ENCODE peak calls at places on chromosomes 12 and 14, in six cellular contexts. U is activated CD4-positive, CD25-positive, alpha-beta regulatory T cell treated with anti-CD3 and anti-CD28 coated beads, Interleukin-2, amount 50 U/mL, for 72 hours; Y is activated CD4-positive, alpha-beta T cell treated with anti-CD3 and anti-CD28 coated beads, Interleukin-2, amount 50 U/mL, for 1 hour; N is activated effector memory CD4-positive, alpha-beta T cell treated with Interleukin-2 at 50 U/mL for 16 hours; K is fibroblast of pulmonary artery; F is astrocyte of the spinal cord. T is an unnamed sample.

GRCh38 chr12:1926274-1926673 is 7.8 kb upstream of the CACNA2D4 start:
- DNase-seq in U (peak; percentile 7), Y (no peak), N (no peak), K (no peak), F (no peak), T (no peak)

GRCh38 chr12:129902371-129903091 is 1.3 kb downstream of the TMEM132D start:
- DNase-seq in U (no peak), Y (no peak), N (no peak), K (no peak), F (no peak), T (no peak)

GRCh38 chr12:95943231-95943842 is at the start of gene AMDHD1:
- DNase-seq in U (peak; percentile 71), Y (peak; percentile 57), N (peak; percentile 50), K (peak; percentile 40), F (peak; percentile 42), T (peak; percentile 51)

GRCh38 chr12:29149691-29150382 is 759 bp downstream of the FAR2 start:
- DNase-seq in U (no peak), Y (no peak), N (peak; percentile 6), K (no peak), F (no peak), T (no peak)

GRCh38 chr14:94904636-94905035 is 134.7 kb upstream of the GSC start:
- DNase-seq in U (no peak), Y (no peak), N (no peak), K (peak; percentile 12), F (peak; percentile 63), T (no peak)

GRCh38 chr12:66699738-66700482 is 21.0 kb upstream of the GRIP1 start:
- DNase-seq in U (no peak), Y (no peak), N (no peak), K (no peak), F (no peak), T (no peak)

GRCh38 chr14:23577710-23578392 is 739 bp downstream of the JPH4 start:
- DNase-seq in U (no peak), Y (no peak), N (no peak), K (no peak), F (no peak), T (no peak)

GRCh38 chr12:95605087-95605486 is 53.8 kb upstream of the USP44 start:
- DNase-seq in U (no peak), Y (no peak), N (no peak), K (peak; percentile 43), F (peak; percentile 52), T (no peak)

GRCh38 chr12:5030066-5030465 is 13.6 kb upstream of the KCNA5 start:
- DNase-seq in U (no peak), Y (no peak), N (no peak), K (no peak), F (no peak), T (no peak)

GRCh38 chr12:45183263-45183662 is 32.6 kb upstream of the ANO6 start:
- DNase-seq in U (no peak), Y (no peak), N (no peak), K (peak; percentile 38), F (peak; percentile 49), T (no peak)

GRCh38 chr12:106084048-106084671 is 54.6 kb downstream of the NUAK1 start:
- DNase-seq in U (no peak), Y (no peak), N (no peak), K (peak; percentile 89), F (peak; percentile 97), T (no peak)

GRCh38 chr12:546920-547845 is 87.4 kb downstream of the B4GALNT3 start:
- DNase-seq in U (peak; percentile 81), Y (peak; percentile 67), N (peak; percentile 49), K (peak; percentile 59), F (peak; percentile 39), T (peak; percentile 47)

GRCh38 chr12:16350682-16351081 is 3.2 kb downstream of the MGST1 start:
- DNase-seq in U (no peak), Y (no peak), N (no peak), K (peak; percentile 97), F (peak; percentile 94), T (no peak)

GRCh38 chr14:22159968-22160367 is 429.1 kb downstream of the DAD1 start:
- DNase-seq in U (no peak), Y (no peak), N (no peak), K (no peak), F (no peak), T (no peak)

GRCh38 chr14:24055971-24056799 is 4.4 kb downstream of the CARMIL3 start:
- DNase-seq in U (peak; percentile 22), Y (no peak), N (no peak), K (no peak), F (no peak), T (no peak)

GRCh38 chr12:94208433-94208921 is 60.1 kb downstream of the PLXNC1 start:
- DNase-seq in U (peak; percentile 43), Y (peak; percentile 3), N (no peak), K (no peak), F (no peak), T (no peak)

GRCh38 chr12:131824450-131824849 is 3.7 kb upstream of the MMP17 start:
- DNase-seq in U (no peak), Y (no peak), N (no peak), K (no peak), F (no peak), T (no peak)

GRCh38 chr12:131832393-131833231 is 4.4 kb downstream of the MMP17 start:
- DNase-seq in U (no peak), Y (no peak), N (no peak), K (peak; percentile 66), F (no peak), T (no peak)

GRCh38 chr12:52531563-52532300 is 11.5 kb upstream of the KRT5 start:
- DNase-seq in U (no peak), Y (no peak), N (no peak), K (no peak), F (no peak), T (no peak)

GRCh38 chr12:52636592-52637258 is 15.3 kb downstream of the KRT2 start:
- DNase-seq in U (no peak), Y (no peak), N (no peak), K (no peak), F (no peak), T (no peak)

GRCh38 chr12:47679785-47680184 is 26.0 kb downstream of the RPAP3 start:
- DNase-seq in U (no peak), Y (no peak), N (no peak), K (no peak), F (no peak), T (no peak)

GRCh38 chr14:21071225-21072041 is 1.3 kb downstream of the ARHGEF40 start:
- DNase-seq in U (no peak), Y (peak; percentile 39), N (no peak), K (peak; percentile 92), F (peak; percentile 98), T (peak; percentile 13)

GRCh38 chr12:21940972-21941521 is at the start of gene ABCC9:
- DNase-seq in U (no peak), Y (peak; percentile 2), N (no peak), K (peak; percentile 20), F (no peak), T (no peak)

GRCh38 chr12:132046561-132046960 is 96.8 kb downstream of the EP400 start:
- DNase-seq in U (no peak), Y (no peak), N (no peak), K (peak; percentile 80), F (peak; percentile 88), T (no peak)

GRCh38 chr14:89992273-89992672 is 36.5 kb downstream of the TDP1 start:
- DNase-seq in U (no peak), Y (no peak), N (no peak), K (no peak), F (no peak), T (no peak)

GRCh38 chr12:53061404-53062010 is 11.6 kb downstream of the TNS2 start:
- DNase-seq in U (no peak), Y (no peak), N (no peak), K (no peak), F (no peak), T (no peak)

GRCh38 chr12:62724947-62725447 is 210.0 kb downstream of the PPM1H start:
- DNase-seq in U (no peak), Y (no peak), N (no peak), K (peak; percentile 95), F (peak; percentile 92), T (no peak)

GRCh38 chr12:42524716-42525115 is 64.8 kb downstream of the PRICKLE1 start:
- DNase-seq in U (no peak), Y (no peak), N (no peak), K (no peak), F (no peak), T (no peak)

GRCh38 chr12:59372971-59373370 is 222.9 kb upstream of the SLC16A7 start:
- DNase-seq in U (no peak), Y (no peak), N (no peak), K (no peak), F (peak; percentile 6), T (no peak)

GRCh38 chr12:103647267-103647666 is 60.2 kb downstream of the STAB2 start:
- DNase-seq in U (no peak), Y (no peak), N (no peak), K (peak; percentile 73), F (peak; percentile 78), T (no peak)

GRCh38 chr14:77516111-77516510 is 17.5 kb upstream of the ISM2 start:
- DNase-seq in U (no peak), Y (no peak), N (no peak), K (no peak), F (peak; percentile 20), T (no peak)

GRCh38 chr14:22002860-22003284 is 329.3 kb upstream of the OR4E1 start:
- DNase-seq in U (peak; percentile 64), Y (peak; percentile 70), N (peak; percentile 55), K (no peak), F (no peak), T (peak; percentile 51)

GRCh38 chr14:37566811-37567371 is 28.2 kb downstream of the FOXA1 start:
- DNase-seq in U (no peak), Y (no peak), N (no peak), K (peak; percentile 67), F (peak; percentile 18), T (no peak)